ENCODE peak calls at places on chromosomes 5 and 9, in seven cellular contexts. I, C, H, J, Z, A and T are unnamed samples.
A peak's percentile ranks its signal among the peaks of the same experiment; 100 is the strongest.

GRCh38 chr5:57696005-57696755 is 213.6 kb upstream of the ACTBL2 start:
- DNase-seq in I (peak; percentile 74), C (no peak), H (no peak), J (no peak), Z (no peak), A (no peak), T (no peak)

GRCh38 chr5:122262107-122262506 is 49.9 kb upstream of the SNCAIP start:
- DNase-seq in I (peak; percentile 59), C (no peak), H (peak; percentile 9), J (no peak), Z (no peak), A (no peak), T (peak; percentile 80)

GRCh38 chr5:169350759-169351240 is 49.9 kb upstream of the SLIT3 start:
- DNase-seq in I (peak; percentile 100), C (peak; percentile 1), H (peak; percentile 76), J (peak; percentile 84), Z (no peak), A (no peak), T (peak; percentile 99)

GRCh38 chr5:109945097-109945678 is 255.5 kb downstream of the MAN2A1 start:
- DNase-seq in I (peak; percentile 23), C (no peak), H (no peak), J (no peak), Z (no peak), A (no peak), T (no peak)

GRCh38 chr5:62127098-62127736 is 178.8 kb upstream of the KIF2A start:
- DNase-seq in I (no peak), C (peak; percentile 85), H (no peak), J (no peak), Z (no peak), A (no peak), T (no peak)

GRCh38 chr5:97000391-97000790 is 64.5 kb downstream of the LNPEP start:
- DNase-seq in I (no peak), C (no peak), H (no peak), J (no peak), Z (no peak), A (no peak), T (no peak)

GRCh38 chr9:93190133-93190525 is 6.2 kb downstream of the WNK2 start:
- DNase-seq in I (no peak), C (no peak), H (no peak), J (no peak), Z (no peak), A (no peak), T (no peak)

GRCh38 chr9:111349766-111350165 is 19.7 kb upstream of the OR2K2 start:
- DNase-seq in I (no peak), C (no peak), H (no peak), J (no peak), Z (no peak), A (no peak), T (no peak)

GRCh38 chr5:140801494-140801841 is 611 bp downstream of the PCDHA3 start:
- DNase-seq in I (no peak), C (no peak), H (no peak), J (no peak), Z (no peak), A (no peak), T (no peak)

GRCh38 chr5:151699071-151699901 is 12.6 kb upstream of the SPARC start:
- DNase-seq in I (peak; percentile 98), C (no peak), H (peak; percentile 96), J (peak; percentile 93), Z (no peak), A (no peak), T (peak; percentile 90)

GRCh38 chr5:74622944-74623343 is 17.6 kb downstream of the ENC1 start:
- DNase-seq in I (no peak), C (peak; percentile 75), H (no peak), J (no peak), Z (no peak), A (no peak), T (no peak)

GRCh38 chr9:114124138-114124537 is 25.0 kb upstream of the KIF12 start:
- DNase-seq in I (no peak), C (no peak), H (no peak), J (no peak), Z (no peak), A (no peak), T (no peak)

GRCh38 chr9:23907343-23907742 is 81.3 kb upstream of the ELAVL2 start:
- DNase-seq in I (no peak), C (no peak), H (no peak), J (no peak), Z (no peak), A (no peak), T (no peak)

GRCh38 chr5:33311893-33312292 is 128.9 kb upstream of the TARS1 start:
- DNase-seq in I (peak; percentile 97), C (no peak), H (peak; percentile 98), J (no peak), Z (no peak), A (no peak), T (peak; percentile 99)

GRCh38 chr5:15938961-15939360 is 240.6 kb downstream of the MARCHF11 start:
- DNase-seq in I (peak; percentile 96), C (no peak), H (peak; percentile 85), J (no peak), Z (no peak), A (no peak), T (peak; percentile 84)

GRCh38 chr9:109286571-109286977 is 34.3 kb downstream of the EPB41L4B start:
- DNase-seq in I (peak; percentile 93), C (no peak), H (peak; percentile 23), J (no peak), Z (no peak), A (no peak), T (peak; percentile 91)

GRCh38 chr5:36590513-36591286 is 15.7 kb upstream of the SLC1A3 start:
- DNase-seq in I (no peak), C (no peak), H (no peak), J (no peak), Z (no peak), A (no peak), T (no peak)

GRCh38 chr5:53262348-53262970 is 152.9 kb upstream of the MOCS2 start:
- DNase-seq in I (no peak), C (no peak), H (no peak), J (no peak), Z (peak; percentile 29), A (no peak), T (peak; percentile 32)

GRCh38 chr5:142871880-142872200 is 101.7 kb downstream of the ARHGAP26 start:
- DNase-seq in I (no peak), C (peak; percentile 56), H (no peak), J (no peak), Z (no peak), A (no peak), T (no peak)

GRCh38 chr5:74640450-74641013 is at the start of gene ENC1:
- DNase-seq in I (peak; percentile 89), C (peak; percentile 99), H (peak; percentile 65), J (peak; percentile 95), Z (peak; percentile 89), A (peak; percentile 78), T (no peak)

GRCh38 chr5:93791520-93791972 is 50.1 kb upstream of the POU5F2 start:
- DNase-seq in I (no peak), C (peak; percentile 54), H (no peak), J (no peak), Z (no peak), A (no peak), T (no peak)

GRCh38 chr5:123438244-123438643 is 15.0 kb upstream of the CEP120 start:
- DNase-seq in I (no peak), C (no peak), H (no peak), J (no peak), Z (no peak), A (no peak), T (no peak)

GRCh38 chr5:150144211-150144801 is 11.3 kb downstream of the PDGFRB start:
- DNase-seq in I (no peak), C (no peak), H (no peak), J (peak; percentile 88), Z (no peak), A (no peak), T (no peak)

GRCh38 chr5:67476531-67476930 is 279.9 kb upstream of the CD180 start:
- DNase-seq in I (peak; percentile 41), C (no peak), H (no peak), J (no peak), Z (no peak), A (no peak), T (no peak)

GRCh38 chr5:102561894-102562760 is 63.3 kb upstream of the SLCO6A1 start:
- DNase-seq in I (peak; percentile 30), C (peak; percentile 56), H (no peak), J (no peak), Z (peak; percentile 83), A (no peak), T (no peak)

GRCh38 chr5:43702815-43703214 is 99.8 kb downstream of the NNT start:
- DNase-seq in I (no peak), C (peak; percentile 92), H (peak; percentile 27), J (no peak), Z (no peak), A (no peak), T (no peak)

GRCh38 chr5:158543539-158544387 is 556.0 kb downstream of the EBF1 start:
- DNase-seq in I (no peak), C (no peak), H (peak; percentile 47), J (no peak), Z (no peak), A (no peak), T (no peak)

GRCh38 chr5:115243412-115243811 is 19.3 kb downstream of the PGGT1B start:
- DNase-seq in I (peak; percentile 66), C (no peak), H (no peak), J (no peak), Z (no peak), A (no peak), T (no peak)

GRCh38 chr9:112754578-112754977 is 4.0 kb downstream of the SNX30 start:
- DNase-seq in I (peak; percentile 91), C (no peak), H (no peak), J (no peak), Z (no peak), A (no peak), T (no peak)